ENCODE peak calls at places on chromosome 5, in seven cellular contexts. S is naive thymus-derived CD4-positive, alpha-beta T cell; B is body of pancreas; R is tibial nerve; V is HL-60; F is PC-9; Z is brain microvascular endothelial cell. Y is an unnamed sample.

GRCh38 chr5:39284552-39284951 is 65.2 kb upstream of the FYB1 start:
- DNase-seq in F (no peak), R (no peak), V (no peak), Z (no peak), B (no peak), S (no peak), Y (no peak)

GRCh38 chr5:107805819-107806218 is 135.1 kb upstream of the EFNA5 start:
- DNase-seq in V (no peak), B (no peak), F (no peak), S (no peak), R (no peak), Z (no peak), Y (no peak)

GRCh38 chr5:92401492-92401891 is 1018.4 kb upstream of the ARRDC3 start:
- DNase-seq in R (no peak), V (no peak), F (no peak), S (no peak), B (no peak), Z (peak; percentile 24), Y (no peak)

GRCh38 chr5:2946315-2946714 is 194.8 kb upstream of the IRX2 start:
- DNase-seq in Z (no peak), S (no peak), R (no peak), V (no peak), B (no peak), F (no peak), Y (no peak)

GRCh38 chr5:140216468-140217074 is 41.6 kb downstream of the CYSTM1 start:
- DNase-seq in Z (no peak), B (peak; percentile 48), V (no peak), S (no peak), F (no peak), R (no peak), Y (no peak)

GRCh38 chr5:123429221-123429954 is 6.2 kb upstream of the CEP120 start:
- DNase-seq in F (no peak), V (no peak), R (no peak), S (no peak), Z (no peak), B (no peak), Y (no peak)

GRCh38 chr5:88536146-88536545 is 267.5 kb upstream of the TMEM161B start:
- DNase-seq in S (no peak), V (no peak), R (no peak), F (no peak), B (no peak), Z (no peak), Y (no peak)

GRCh38 chr5:180557201-180557809 is 34.0 kb downstream of the SCGB3A1 start:
- DNase-seq in R (no peak), Z (no peak), S (no peak), F (no peak), V (no peak), B (no peak), Y (no peak)

GRCh38 chr5:64767959-64768357 is 533 bp downstream of the SREK1IP1 start:
- DNase-seq in F (no peak), S (no peak), B (peak; percentile 17), Z (peak; percentile 6), R (peak; percentile 17), V (no peak), Y (peak; percentile 2)

GRCh38 chr5:115599502-115599901 is 2.8 kb downstream of the TICAM2 start:
- DNase-seq in Z (peak; percentile 41), B (peak; percentile 30), R (no peak), V (no peak), F (no peak), S (no peak), Y (no peak)

GRCh38 chr5:147558826-147559225 is 49.0 kb upstream of the DPYSL3 start:
- DNase-seq in S (no peak), B (peak; percentile 19), V (no peak), F (no peak), R (peak; percentile 64), Z (peak; percentile 68), Y (no peak)

GRCh38 chr5:11174601-11175000 is 413.6 kb upstream of the DAP start:
- DNase-seq in R (no peak), S (no peak), F (no peak), V (no peak), B (no peak), Z (no peak), Y (no peak)

GRCh38 chr5:178207183-178207916 is 3.0 kb downstream of the HNRNPAB start:
- DNase-seq in R (no peak), Z (peak; percentile 18), F (no peak), V (no peak), B (peak; percentile 62), S (no peak), Y (no peak)

GRCh38 chr5:141605523-141606277 is 13.1 kb downstream of the DIAPH1 start:
- DNase-seq in B (peak; percentile 24), Z (peak; percentile 92), V (peak; percentile 73), R (peak; percentile 64), F (no peak), S (peak; percentile 88), Y (no peak)

GRCh38 chr5:108797396-108797795 is 49.7 kb downstream of the FER start:
- DNase-seq in B (no peak), V (no peak), F (no peak), S (no peak), R (no peak), Z (no peak), Y (no peak)

GRCh38 chr5:55160493-55161209 is 680 bp downstream of the GPX8 start:
- DNase-seq in B (peak; percentile 66), S (no peak), Z (peak; percentile 94), R (peak; percentile 69), V (no peak), F (peak; percentile 64), Y (no peak)

GRCh38 chr5:110549301-110549700 is 177.2 kb downstream of the TMEM232 start:
- DNase-seq in B (no peak), S (no peak), F (no peak), V (no peak), R (no peak), Z (no peak), Y (no peak)

GRCh38 chr5:78958672-78959410 is 26.3 kb downstream of the ARSB start:
- DNase-seq in V (no peak), B (no peak), R (no peak), S (no peak), Z (no peak), F (no peak), Y (no peak)

GRCh38 chr5:122093861-122094650 is 16.0 kb upstream of the LOX start:
- DNase-seq in F (no peak), S (no peak), R (no peak), Z (peak; percentile 22), B (no peak), V (no peak), Y (no peak)

GRCh38 chr5:142747034-142747433 is 23.1 kb upstream of the ARHGAP26 start:
- DNase-seq in F (no peak), B (no peak), Z (no peak), R (no peak), S (no peak), V (no peak), Y (no peak)

GRCh38 chr5:78974011-78974410 is 11.1 kb downstream of the ARSB start:
- DNase-seq in F (no peak), V (no peak), R (no peak), Z (no peak), S (no peak), B (no peak), Y (peak; percentile 51)

GRCh38 chr5:94223231-94223630 is 395.2 kb downstream of the KIAA0825 start:
- DNase-seq in B (no peak), F (no peak), S (no peak), V (no peak), R (no peak), Z (no peak), Y (no peak)

GRCh38 chr5:1110930-1111726 is 735 bp downstream of the SLC12A7 start:
- DNase-seq in V (no peak), Z (no peak), R (no peak), B (peak; percentile 51), F (no peak), S (no peak), Y (peak; percentile 34)

GRCh38 chr5:6832994-6833393 is 119.8 kb downstream of the TENT4A start:
- DNase-seq in F (no peak), V (no peak), R (no peak), B (no peak), S (no peak), Z (no peak), Y (no peak)
- H3K27ac ChIP-seq in F (no peak overlapping the region), V (no peak overlapping the region), R (no peak overlapping the region), B (no peak overlapping the region), S (no peak overlapping the region), Z (no peak overlapping the region), Y (no peak overlapping the region)

GRCh38 chr5:118968406-118968911 is 19.9 kb downstream of the DTWD2 start:
- DNase-seq in V (no peak), F (no peak), Z (no peak), R (no peak), S (no peak), B (no peak), Y (no peak)

GRCh38 chr5:118963169-118963568 is 25.2 kb downstream of the DTWD2 start:
- DNase-seq in Z (no peak), S (no peak), R (no peak), F (no peak), B (no peak), V (no peak), Y (no peak)

GRCh38 chr5:118965913-118966312 is 22.4 kb downstream of the DTWD2 start:
- DNase-seq in F (no peak), Z (no peak), V (no peak), S (no peak), B (no peak), R (no peak), Y (no peak)

GRCh38 chr5:118968925-118969375 is 19.4 kb downstream of the DTWD2 start:
- DNase-seq in S (no peak), Z (peak; percentile 6), V (no peak), F (no peak), R (no peak), B (peak; percentile 49), Y (no peak)

GRCh38 chr5:118967059-118967508 is 21.3 kb downstream of the DTWD2 start:
- DNase-seq in F (no peak), R (no peak), S (no peak), B (no peak), V (no peak), Z (peak; percentile 44), Y (no peak)
- H3K27ac ChIP-seq in F (no peak overlapping the region), R (no peak overlapping the region), S (no peak overlapping the region), B (no peak overlapping the region), V (no peak overlapping the region), Z (no peak overlapping the region), Y (no peak overlapping the region)

DNA sequence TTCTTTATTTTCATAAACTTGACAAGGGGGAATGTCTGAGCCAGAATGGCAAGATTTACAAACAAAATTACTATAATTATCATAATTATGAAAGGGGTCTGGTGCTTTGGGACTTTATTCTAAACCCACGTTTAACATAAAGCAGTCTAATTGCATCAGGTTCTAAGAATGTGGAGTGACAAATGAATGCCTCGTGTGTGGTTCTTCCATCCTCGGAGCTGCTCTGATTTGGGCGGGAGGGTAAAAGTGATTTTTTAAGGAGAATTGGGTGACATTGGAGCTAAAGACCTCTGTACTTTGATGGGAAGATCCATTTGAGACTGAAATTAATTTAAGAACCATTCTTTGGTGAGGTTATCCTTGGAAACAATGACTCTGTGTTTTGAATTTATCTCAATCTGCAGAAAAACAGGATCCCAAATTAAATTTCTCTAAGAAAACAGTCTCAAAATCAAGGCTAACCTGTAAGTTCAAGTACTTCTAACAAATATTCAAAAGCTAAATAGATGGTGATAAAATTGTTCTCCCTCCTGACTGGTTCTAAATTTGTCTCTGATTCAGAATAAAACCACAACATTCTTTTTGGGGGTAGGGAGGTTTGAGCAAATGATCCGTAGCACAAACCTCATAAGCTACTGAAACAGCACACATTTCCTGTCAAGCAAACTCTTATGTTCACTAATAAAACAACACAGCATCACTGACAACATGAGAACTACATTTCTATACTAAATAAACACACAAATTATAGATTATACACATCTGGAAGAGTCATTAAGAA is 85.4 kb downstream of the DCP2 start:
- DNase-seq in F (no peak), V (no peak), S (peak; percentile 19), B (no peak), R (no peak), Z (peak; percentile 36), Y (no peak)
- H3K27ac ChIP-seq in F (no peak overlapping the region), V (no peak overlapping the region), S (peak overlapping the region; percentile 23), B (no peak overlapping the region), R (peak overlapping the region; percentile 10), Z (peak overlapping the region; percentile 9), Y (no peak overlapping the region)

GRCh38 chr5:157547909-157548512 is 27.6 kb downstream of the ADAM19 start:
- DNase-seq in V (no peak), B (no peak), R (no peak), Z (no peak), S (no peak), F (no peak), Y (no peak)
- H3K27ac ChIP-seq in V (no peak overlapping the region), B (no peak overlapping the region), R (no peak overlapping the region), Z (peak overlapping the region; percentile 90), S (no peak overlapping the region), F (peak overlapping the region; percentile 85), Y (no peak overlapping the region)

Y was measured in substantia nigra.